ENCODE peak calls at places on chromosomes 4 and X, in nine cellular contexts. One of them, this sample, is unnamed.

GRCh38 chr4:111433436-111433835 is 711.8 kb upstream of the FAM241A start:
- DNase-seq in GM06990: no peak
- DNase-seq in uterus: no peak
- DNase-seq in epithelial cell of esophagus: peak
- DNase-seq in trophoblast cell: no peak
- DNase-seq in cardiac muscle cell: no peak
- DNase-seq in HFF-Myc: no peak
- DNase-seq in adipocyte: peak
- DNase-seq in right atrium auricular region: no peak
- DNase-seq in this sample: no peak

GRCh38 chr4:6857009-6857882 is 52.4 kb upstream of the TBC1D14 start:
- DNase-seq in GM06990: no peak
- DNase-seq in uterus: no peak
- DNase-seq in epithelial cell of esophagus: no peak
- DNase-seq in trophoblast cell: no peak
- DNase-seq in cardiac muscle cell: no peak
- DNase-seq in HFF-Myc: no peak
- DNase-seq in adipocyte: peak
- DNase-seq in right atrium auricular region: no peak
- DNase-seq in this sample: peak

GRCh38 chr4:8188743-8189550 is 10.1 kb upstream of the SH3TC1 start:
- DNase-seq in GM06990: no peak
- DNase-seq in uterus: no peak
- DNase-seq in epithelial cell of esophagus: peak
- DNase-seq in trophoblast cell: no peak
- DNase-seq in cardiac muscle cell: no peak
- DNase-seq in HFF-Myc: no peak
- DNase-seq in adipocyte: no peak
- DNase-seq in right atrium auricular region: peak
- DNase-seq in this sample: peak

GRCh38 chr4:1786544-1787362 is 6.3 kb upstream of the FGFR3 start:
- DNase-seq in GM06990: no peak
- DNase-seq in uterus: no peak
- DNase-seq in epithelial cell of esophagus: no peak
- DNase-seq in trophoblast cell: no peak
- DNase-seq in cardiac muscle cell: no peak
- DNase-seq in HFF-Myc: no peak
- DNase-seq in adipocyte: no peak
- DNase-seq in right atrium auricular region: no peak
- DNase-seq in this sample: no peak

GRCh38 chrX:58025979-58026378 is 115.7 kb upstream of the ZXDA start:
- DNase-seq in GM06990: no peak
- DNase-seq in uterus: no peak
- DNase-seq in epithelial cell of esophagus: peak
- DNase-seq in trophoblast cell: no peak
- DNase-seq in cardiac muscle cell: no peak
- DNase-seq in HFF-Myc: no peak
- DNase-seq in adipocyte: peak
- DNase-seq in right atrium auricular region: no peak
- DNase-seq in this sample: no peak

GRCh38 chr4:126081336-126081735 is 766.6 kb downstream of the FAT4 start:
- DNase-seq in GM06990: no peak
- DNase-seq in uterus: no peak
- DNase-seq in epithelial cell of esophagus: no peak
- DNase-seq in trophoblast cell: no peak
- DNase-seq in cardiac muscle cell: no peak
- DNase-seq in HFF-Myc: peak
- DNase-seq in adipocyte: peak
- DNase-seq in right atrium auricular region: no peak
- DNase-seq in this sample: no peak

GRCh38 chrX:153970398-153971123 is 1.1 kb downstream of the HCFC1 start:
- DNase-seq in GM06990: no peak
- DNase-seq in uterus: peak
- DNase-seq in epithelial cell of esophagus: peak
- DNase-seq in trophoblast cell: no peak
- DNase-seq in cardiac muscle cell: peak
- DNase-seq in HFF-Myc: no peak
- DNase-seq in adipocyte: peak
- DNase-seq in right atrium auricular region: no peak
- DNase-seq in this sample: no peak

GRCh38 chrX:129654652-129655546 is at the start of gene APLN:
- DNase-seq in GM06990: no peak
- DNase-seq in uterus: peak
- DNase-seq in epithelial cell of esophagus: peak
- DNase-seq in trophoblast cell: no peak
- DNase-seq in cardiac muscle cell: peak
- DNase-seq in HFF-Myc: no peak
- DNase-seq in adipocyte: peak
- DNase-seq in right atrium auricular region: peak
- DNase-seq in this sample: no peak

GRCh38 chrX:1190596-1191145 is 21.8 kb downstream of the CRLF2 start:
- DNase-seq in GM06990: no peak
- DNase-seq in uterus: no peak
- DNase-seq in epithelial cell of esophagus: no peak
- DNase-seq in trophoblast cell: no peak
- DNase-seq in cardiac muscle cell: no peak
- DNase-seq in HFF-Myc: no peak
- DNase-seq in adipocyte: no peak
- DNase-seq in right atrium auricular region: peak
- DNase-seq in this sample: peak

GRCh38 chrX:65644621-65645287 is 22.7 kb upstream of the MSN start:
- DNase-seq in GM06990: no peak
- DNase-seq in uterus: peak
- DNase-seq in epithelial cell of esophagus: peak
- DNase-seq in trophoblast cell: no peak
- DNase-seq in cardiac muscle cell: no peak
- DNase-seq in HFF-Myc: peak
- DNase-seq in adipocyte: peak
- DNase-seq in right atrium auricular region: peak
- DNase-seq in this sample: peak

GRCh38 chr4:27068151-27068862 is 207.7 kb downstream of the STIM2 start:
- DNase-seq in GM06990: no peak
- DNase-seq in uterus: no peak
- DNase-seq in epithelial cell of esophagus: peak
- DNase-seq in trophoblast cell: no peak
- DNase-seq in cardiac muscle cell: no peak
- DNase-seq in HFF-Myc: no peak
- DNase-seq in adipocyte: no peak
- DNase-seq in right atrium auricular region: peak
- DNase-seq in this sample: peak

GRCh38 chr4:123476089-123476488 is 79.5 kb downstream of the SPRY1 start:
- DNase-seq in GM06990: no peak
- DNase-seq in uterus: no peak
- DNase-seq in epithelial cell of esophagus: no peak
- DNase-seq in trophoblast cell: no peak
- DNase-seq in cardiac muscle cell: no peak
- DNase-seq in HFF-Myc: no peak
- DNase-seq in adipocyte: no peak
- DNase-seq in right atrium auricular region: no peak
- DNase-seq in this sample: no peak

GRCh38 chr4:15717126-15717525 is 14.3 kb downstream of the BST1 start:
- DNase-seq in GM06990: no peak
- DNase-seq in uterus: no peak
- DNase-seq in epithelial cell of esophagus: no peak
- DNase-seq in trophoblast cell: peak
- DNase-seq in cardiac muscle cell: no peak
- DNase-seq in HFF-Myc: no peak
- DNase-seq in adipocyte: peak
- DNase-seq in right atrium auricular region: no peak
- DNase-seq in this sample: no peak

GRCh38 chr4:22500831-22501714 is 14.8 kb downstream of the ADGRA3 start:
- DNase-seq in GM06990: no peak
- DNase-seq in uterus: no peak
- DNase-seq in epithelial cell of esophagus: peak
- DNase-seq in trophoblast cell: no peak
- DNase-seq in cardiac muscle cell: no peak
- DNase-seq in HFF-Myc: no peak
- DNase-seq in adipocyte: peak
- DNase-seq in right atrium auricular region: no peak
- DNase-seq in this sample: no peak

GRCh38 chrX:74925210-74926088 is at the start of gene NEXMIF:
- DNase-seq in GM06990: peak
- DNase-seq in uterus: peak
- DNase-seq in epithelial cell of esophagus: peak
- DNase-seq in trophoblast cell: peak
- DNase-seq in cardiac muscle cell: peak
- DNase-seq in HFF-Myc: no peak
- DNase-seq in adipocyte: no peak
- DNase-seq in right atrium auricular region: no peak
- DNase-seq in this sample: no peak
- H3K4me3 ChIP-seq in GM06990: peak
- H3K4me3 ChIP-seq in uterus: peak
- H3K4me3 ChIP-seq in epithelial cell of esophagus: peak
- H3K4me3 ChIP-seq in trophoblast cell: peak
- H3K4me3 ChIP-seq in cardiac muscle cell: peak
- H3K4me3 ChIP-seq in HFF-Myc: no peak
- H3K4me3 ChIP-seq in adipocyte: peak
- H3K4me3 ChIP-seq in right atrium auricular region: peak
- H3K4me3 ChIP-seq in this sample: no peak

DNA sequence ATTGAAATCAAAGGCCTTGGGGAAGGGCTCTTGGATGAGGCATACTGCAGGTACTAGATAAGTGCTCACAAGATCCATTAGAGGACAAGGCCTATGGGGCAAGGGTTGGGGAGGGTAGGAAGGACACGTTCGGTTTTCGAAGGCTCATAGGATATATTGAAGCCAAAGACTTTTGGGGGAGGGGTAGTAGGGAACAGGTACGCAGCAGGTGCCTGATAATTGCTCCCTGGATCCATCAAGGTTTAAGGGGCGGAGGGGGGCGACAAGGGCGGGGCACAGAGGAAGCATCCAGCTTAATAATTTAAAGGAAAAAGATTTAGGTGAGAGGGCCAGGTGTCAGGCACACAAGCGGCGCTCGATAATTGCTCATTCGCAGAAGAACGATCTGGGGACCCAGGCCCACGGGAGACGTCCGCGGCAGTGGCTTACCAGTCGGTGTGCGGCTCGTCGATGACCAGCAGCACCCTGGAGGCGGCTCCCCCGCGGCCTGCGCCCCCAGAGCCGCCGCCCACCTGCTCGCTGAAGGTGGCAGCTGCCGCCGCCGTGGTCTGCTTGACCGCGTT is 653 bp downstream of the SYN1 start:
- DNase-seq in GM06990: no peak
- DNase-seq in uterus: no peak
- DNase-seq in epithelial cell of esophagus: no peak
- DNase-seq in trophoblast cell: no peak
- DNase-seq in cardiac muscle cell: no peak
- DNase-seq in HFF-Myc: no peak
- DNase-seq in adipocyte: no peak
- DNase-seq in right atrium auricular region: no peak
- DNase-seq in this sample: no peak
- H3K4me3 ChIP-seq in GM06990: peak
- H3K4me3 ChIP-seq in uterus: no peak
- H3K4me3 ChIP-seq in epithelial cell of esophagus: no peak
- H3K4me3 ChIP-seq in trophoblast cell: no peak
- H3K4me3 ChIP-seq in cardiac muscle cell: no peak
- H3K4me3 ChIP-seq in HFF-Myc: no peak
- H3K4me3 ChIP-seq in adipocyte: no peak
- H3K4me3 ChIP-seq in right atrium auricular region: no peak
- H3K4me3 ChIP-seq in this sample: no peak

DNA sequence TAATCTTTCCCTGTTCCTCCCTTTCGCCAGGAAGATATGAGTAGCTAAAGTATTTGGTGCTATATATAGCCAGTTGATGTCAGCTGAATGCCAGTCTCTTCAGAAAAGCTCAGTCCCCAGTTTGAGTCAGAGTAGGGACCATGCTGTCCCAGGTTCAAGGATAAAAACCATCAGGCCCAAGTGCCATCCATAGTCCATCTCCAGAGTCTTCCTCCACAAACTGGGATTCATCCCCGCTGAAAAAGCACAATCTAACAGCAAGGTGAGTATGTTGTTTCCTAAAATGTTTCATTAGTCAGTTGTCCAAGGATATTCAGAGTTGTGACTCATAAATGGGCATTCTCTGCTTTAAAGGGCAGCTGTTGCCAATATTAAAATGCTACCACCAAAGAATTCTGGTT is at the start of gene MYOZ2:
- DNase-seq in GM06990: no peak
- DNase-seq in uterus: no peak
- DNase-seq in epithelial cell of esophagus: peak
- DNase-seq in trophoblast cell: no peak
- DNase-seq in cardiac muscle cell: peak
- DNase-seq in HFF-Myc: no peak
- DNase-seq in adipocyte: peak
- DNase-seq in right atrium auricular region: no peak
- DNase-seq in this sample: no peak
- H3K4me3 ChIP-seq in GM06990: no peak
- H3K4me3 ChIP-seq in uterus: no peak
- H3K4me3 ChIP-seq in epithelial cell of esophagus: no peak
- H3K4me3 ChIP-seq in trophoblast cell: no peak
- H3K4me3 ChIP-seq in cardiac muscle cell: peak
- H3K4me3 ChIP-seq in HFF-Myc: no peak
- H3K4me3 ChIP-seq in adipocyte: peak
- H3K4me3 ChIP-seq in right atrium auricular region: peak
- H3K4me3 ChIP-seq in this sample: no peak

GRCh38 chrX:118022803-118023202 is 93.8 kb downstream of the KLHL13 start:
- DNase-seq in GM06990: no peak
- DNase-seq in uterus: no peak
- DNase-seq in epithelial cell of esophagus: no peak
- DNase-seq in trophoblast cell: no peak
- DNase-seq in cardiac muscle cell: no peak
- DNase-seq in HFF-Myc: no peak
- DNase-seq in adipocyte: peak
- DNase-seq in right atrium auricular region: no peak
- DNase-seq in this sample: no peak
- H3K4me3 ChIP-seq in GM06990: no peak
- H3K4me3 ChIP-seq in uterus: no peak
- H3K4me3 ChIP-seq in epithelial cell of esophagus: no peak
- H3K4me3 ChIP-seq in trophoblast cell: no peak
- H3K4me3 ChIP-seq in cardiac muscle cell: no peak
- H3K4me3 ChIP-seq in HFF-Myc: no peak
- H3K4me3 ChIP-seq in adipocyte: no peak
- H3K4me3 ChIP-seq in right atrium auricular region: no peak
- H3K4me3 ChIP-seq in this sample: no peak